ENCODE peak calls at places on chromosomes 3 and 15, in five cellular contexts. X is amniotic stem cell, U is NT2/D1, I is RPMI8226, C is cardiac fibroblast. Y is an unnamed sample.

GRCh38 chr3:49654176-49654825 is 19.9 kb upstream of the APEH start:
- DNase-seq in I (no peak), U (no peak), X (no peak), C (no peak), Y (no peak)

GRCh38 chr15:88653200-88654064 is 14.6 kb downstream of the ISG20 start:
- DNase-seq in C (no peak), U (no peak), X (no peak), I (no peak), Y (no peak)

GRCh38 chr3:194671511-194671899 is 486 bp downstream of the LSG1 start:
- DNase-seq in C (peak; percentile 64), X (no peak), U (no peak), I (peak; percentile 53), Y (peak; percentile 27)

GRCh38 chr3:158631986-158632385 is 12.3 kb upstream of the GFM1 start:
- DNase-seq in X (no peak), U (no peak), I (no peak), C (no peak), Y (no peak)

GRCh38 chr3:189394599-189395121 is 222.9 kb downstream of the TPRG1 start:
- DNase-seq in C (no peak), U (no peak), X (no peak), I (no peak), Y (no peak)

GRCh38 chr15:97026781-97027180 is 696.3 kb downstream of the NR2F2 start:
- DNase-seq in I (no peak), C (peak; percentile 43), X (no peak), U (no peak), Y (no peak)

GRCh38 chr3:130725746-130726145 is 20.9 kb downstream of the PIK3R4 start:
- DNase-seq in C (peak; percentile 41), I (no peak), X (no peak), U (no peak), Y (no peak)

GRCh38 chr15:28113426-28114113 is 14.5 kb upstream of the OCA2 start:
- DNase-seq in I (no peak), X (no peak), C (no peak), U (no peak), Y (no peak)

GRCh38 chr15:27792756-27793264 is 306.3 kb downstream of the OCA2 start:
- DNase-seq in X (no peak), I (no peak), U (no peak), C (no peak), Y (no peak)

GRCh38 chr15:43483306-43484128 is 9.4 kb downstream of the TP53BP1 start:
- DNase-seq in C (peak; percentile 56), U (no peak), I (peak; percentile 7), X (no peak), Y (peak; percentile 29)

GRCh38 chr3:105187340-105187739 is 179.4 kb upstream of the ALCAM start:
- DNase-seq in C (peak; percentile 29), I (no peak), X (no peak), U (no peak), Y (no peak)

GRCh38 chr3:71876135-71876534 is 91.2 kb upstream of the PROK2 start:
- DNase-seq in U (no peak), C (no peak), X (no peak), I (no peak), Y (no peak)

GRCh38 chr3:66991478-66991877 is 6.6 kb upstream of the KBTBD8 start:
- DNase-seq in U (no peak), I (no peak), C (peak; percentile 92), X (peak; percentile 35), Y (peak; percentile 84)

GRCh38 chr3:50303038-50303815 is at the start of gene HYAL1:
- DNase-seq in C (peak; percentile 31), U (no peak), X (no peak), I (no peak), Y (no peak)

GRCh38 chr15:28018291-28019044 is 80.6 kb downstream of the OCA2 start:
- DNase-seq in U (no peak), C (no peak), X (no peak), I (no peak), Y (no peak)

GRCh38 chr15:70863450-70864218 is 9.7 kb upstream of the LARP6 start:
- DNase-seq in X (peak; percentile 40), I (no peak), C (peak; percentile 86), U (no peak), Y (no peak)

GRCh38 chr3:143594217-143594616 is 254.1 kb downstream of the SLC9A9 start:
- DNase-seq in C (no peak), I (no peak), U (no peak), X (no peak), Y (no peak)

GRCh38 chr3:10205461-10206165 is 40.9 kb downstream of the IRAK2 start:
- DNase-seq in U (no peak), I (no peak), X (peak; percentile 70), C (peak; percentile 96), Y (no peak)

GRCh38 chr15:58469432-58470353 is 37.9 kb downstream of the LIPC start:
- DNase-seq in I (no peak), C (peak; percentile 96), X (peak; percentile 82), U (peak; percentile 66), Y (peak; percentile 60)

Y was measured in MV-4-11.